ENCODE peak calls at places on chromosomes 13 and 19, in ten cellular contexts. One of them, this sample, is unnamed.

GRCh38 chr13:67574320-67575233 is 344.4 kb upstream of the PCDH9 start:
- DNase-seq in T follicular helper cell: no peak
- DNase-seq in left ventricle myocardium superior: no peak
- DNase-seq in NCI-H1092 treated with DMSO at 0.1 percent for 48 hours: no peak
- DNase-seq in islet precursor cell: no peak
- DNase-seq in stimulated activated CD8-positive, alpha-beta memory T cell treated with anti-CD3 and anti-CD28 coated beads, Interleukin-4, amount 100 ng/mL, for 48 hours: no peak
- DNase-seq in stimulated activated CD4-positive, alpha-beta T cell treated with anti-CD3 and anti-CD28 coated beads, Interleukin-15, amount 100 ng/mL, for 1 hour: no peak
- DNase-seq in pancreas: no peak
- DNase-seq in heart right ventricle: no peak
- DNase-seq in activated CD4-positive, alpha-beta T cell treated with anti-CD3 and anti-CD28 coated beads, Interleukin-2, amount 50 U/mL, for 1 hour: no peak
- DNase-seq in this sample: no peak

GRCh38 chr19:43471091-43471490 is 5.7 kb upstream of the LYPD3 start:
- DNase-seq in T follicular helper cell: no peak
- DNase-seq in left ventricle myocardium superior: no peak
- DNase-seq in NCI-H1092 treated with DMSO at 0.1 percent for 48 hours: no peak
- DNase-seq in islet precursor cell: no peak
- DNase-seq in stimulated activated CD8-positive, alpha-beta memory T cell treated with anti-CD3 and anti-CD28 coated beads, Interleukin-4, amount 100 ng/mL, for 48 hours: no peak
- DNase-seq in stimulated activated CD4-positive, alpha-beta T cell treated with anti-CD3 and anti-CD28 coated beads, Interleukin-15, amount 100 ng/mL, for 1 hour: no peak
- DNase-seq in pancreas: no peak
- DNase-seq in heart right ventricle: no peak
- DNase-seq in activated CD4-positive, alpha-beta T cell treated with anti-CD3 and anti-CD28 coated beads, Interleukin-2, amount 50 U/mL, for 1 hour: no peak
- DNase-seq in this sample: no peak

GRCh38 chr13:111483621-111483987 is 163.2 kb downstream of the TEX29 start:
- DNase-seq in T follicular helper cell: no peak
- DNase-seq in left ventricle myocardium superior: no peak
- DNase-seq in NCI-H1092 treated with DMSO at 0.1 percent for 48 hours: no peak
- DNase-seq in islet precursor cell: no peak
- DNase-seq in stimulated activated CD8-positive, alpha-beta memory T cell treated with anti-CD3 and anti-CD28 coated beads, Interleukin-4, amount 100 ng/mL, for 48 hours: no peak
- DNase-seq in stimulated activated CD4-positive, alpha-beta T cell treated with anti-CD3 and anti-CD28 coated beads, Interleukin-15, amount 100 ng/mL, for 1 hour: no peak
- DNase-seq in pancreas: peak
- DNase-seq in heart right ventricle: no peak
- DNase-seq in activated CD4-positive, alpha-beta T cell treated with anti-CD3 and anti-CD28 coated beads, Interleukin-2, amount 50 U/mL, for 1 hour: no peak
- DNase-seq in this sample: no peak

GRCh38 chr19:24054044-24054935 is 32.7 kb upstream of the ZNF254 start:
- DNase-seq in T follicular helper cell: no peak
- DNase-seq in left ventricle myocardium superior: no peak
- DNase-seq in NCI-H1092 treated with DMSO at 0.1 percent for 48 hours: no peak
- DNase-seq in islet precursor cell: no peak
- DNase-seq in stimulated activated CD8-positive, alpha-beta memory T cell treated with anti-CD3 and anti-CD28 coated beads, Interleukin-4, amount 100 ng/mL, for 48 hours: no peak
- DNase-seq in stimulated activated CD4-positive, alpha-beta T cell treated with anti-CD3 and anti-CD28 coated beads, Interleukin-15, amount 100 ng/mL, for 1 hour: no peak
- DNase-seq in pancreas: no peak
- DNase-seq in heart right ventricle: no peak
- DNase-seq in activated CD4-positive, alpha-beta T cell treated with anti-CD3 and anti-CD28 coated beads, Interleukin-2, amount 50 U/mL, for 1 hour: no peak
- DNase-seq in this sample: no peak

GRCh38 chr19:18173572-18174294 is at the start of gene IFI30:
- DNase-seq in T follicular helper cell: no peak
- DNase-seq in left ventricle myocardium superior: peak
- DNase-seq in NCI-H1092 treated with DMSO at 0.1 percent for 48 hours: peak
- DNase-seq in islet precursor cell: peak
- DNase-seq in stimulated activated CD8-positive, alpha-beta memory T cell treated with anti-CD3 and anti-CD28 coated beads, Interleukin-4, amount 100 ng/mL, for 48 hours: peak
- DNase-seq in stimulated activated CD4-positive, alpha-beta T cell treated with anti-CD3 and anti-CD28 coated beads, Interleukin-15, amount 100 ng/mL, for 1 hour: peak
- DNase-seq in pancreas: peak
- DNase-seq in heart right ventricle: peak
- DNase-seq in activated CD4-positive, alpha-beta T cell treated with anti-CD3 and anti-CD28 coated beads, Interleukin-2, amount 50 U/mL, for 1 hour: peak
- DNase-seq in this sample: peak

GRCh38 chr19:6047741-6048231 is 62.5 kb downstream of the RFX2 start:
- DNase-seq in T follicular helper cell: no peak
- DNase-seq in left ventricle myocardium superior: no peak
- DNase-seq in NCI-H1092 treated with DMSO at 0.1 percent for 48 hours: peak
- DNase-seq in islet precursor cell: peak
- DNase-seq in stimulated activated CD8-positive, alpha-beta memory T cell treated with anti-CD3 and anti-CD28 coated beads, Interleukin-4, amount 100 ng/mL, for 48 hours: peak
- DNase-seq in stimulated activated CD4-positive, alpha-beta T cell treated with anti-CD3 and anti-CD28 coated beads, Interleukin-15, amount 100 ng/mL, for 1 hour: no peak
- DNase-seq in pancreas: no peak
- DNase-seq in heart right ventricle: no peak
- DNase-seq in activated CD4-positive, alpha-beta T cell treated with anti-CD3 and anti-CD28 coated beads, Interleukin-2, amount 50 U/mL, for 1 hour: no peak
- DNase-seq in this sample: no peak

GRCh38 chr13:31008400-31009115 is 76.1 kb downstream of the TEX26 start:
- DNase-seq in T follicular helper cell: no peak
- DNase-seq in left ventricle myocardium superior: no peak
- DNase-seq in NCI-H1092 treated with DMSO at 0.1 percent for 48 hours: no peak
- DNase-seq in islet precursor cell: peak
- DNase-seq in stimulated activated CD8-positive, alpha-beta memory T cell treated with anti-CD3 and anti-CD28 coated beads, Interleukin-4, amount 100 ng/mL, for 48 hours: no peak
- DNase-seq in stimulated activated CD4-positive, alpha-beta T cell treated with anti-CD3 and anti-CD28 coated beads, Interleukin-15, amount 100 ng/mL, for 1 hour: no peak
- DNase-seq in pancreas: no peak
- DNase-seq in heart right ventricle: no peak
- DNase-seq in activated CD4-positive, alpha-beta T cell treated with anti-CD3 and anti-CD28 coated beads, Interleukin-2, amount 50 U/mL, for 1 hour: no peak
- DNase-seq in this sample: no peak

GRCh38 chr19:1106841-1107654 is 3.3 kb downstream of the GPX4 start:
- DNase-seq in T follicular helper cell: no peak
- DNase-seq in left ventricle myocardium superior: no peak
- DNase-seq in NCI-H1092 treated with DMSO at 0.1 percent for 48 hours: no peak
- DNase-seq in islet precursor cell: peak
- DNase-seq in stimulated activated CD8-positive, alpha-beta memory T cell treated with anti-CD3 and anti-CD28 coated beads, Interleukin-4, amount 100 ng/mL, for 48 hours: no peak
- DNase-seq in stimulated activated CD4-positive, alpha-beta T cell treated with anti-CD3 and anti-CD28 coated beads, Interleukin-15, amount 100 ng/mL, for 1 hour: no peak
- DNase-seq in pancreas: no peak
- DNase-seq in heart right ventricle: no peak
- DNase-seq in activated CD4-positive, alpha-beta T cell treated with anti-CD3 and anti-CD28 coated beads, Interleukin-2, amount 50 U/mL, for 1 hour: no peak
- DNase-seq in this sample: no peak

GRCh38 chr13:97582170-97582569 is 148.2 kb downstream of the RAP2A start:
- DNase-seq in T follicular helper cell: no peak
- DNase-seq in left ventricle myocardium superior: no peak
- DNase-seq in NCI-H1092 treated with DMSO at 0.1 percent for 48 hours: no peak
- DNase-seq in islet precursor cell: no peak
- DNase-seq in stimulated activated CD8-positive, alpha-beta memory T cell treated with anti-CD3 and anti-CD28 coated beads, Interleukin-4, amount 100 ng/mL, for 48 hours: no peak
- DNase-seq in stimulated activated CD4-positive, alpha-beta T cell treated with anti-CD3 and anti-CD28 coated beads, Interleukin-15, amount 100 ng/mL, for 1 hour: no peak
- DNase-seq in pancreas: no peak
- DNase-seq in heart right ventricle: no peak
- DNase-seq in activated CD4-positive, alpha-beta T cell treated with anti-CD3 and anti-CD28 coated beads, Interleukin-2, amount 50 U/mL, for 1 hour: no peak
- DNase-seq in this sample: no peak

GRCh38 chr13:111846396-111847174 is 220.4 kb upstream of the SOX1 start:
- DNase-seq in T follicular helper cell: no peak
- DNase-seq in left ventricle myocardium superior: no peak
- DNase-seq in NCI-H1092 treated with DMSO at 0.1 percent for 48 hours: peak
- DNase-seq in islet precursor cell: peak
- DNase-seq in stimulated activated CD8-positive, alpha-beta memory T cell treated with anti-CD3 and anti-CD28 coated beads, Interleukin-4, amount 100 ng/mL, for 48 hours: no peak
- DNase-seq in stimulated activated CD4-positive, alpha-beta T cell treated with anti-CD3 and anti-CD28 coated beads, Interleukin-15, amount 100 ng/mL, for 1 hour: no peak
- DNase-seq in pancreas: no peak
- DNase-seq in heart right ventricle: no peak
- DNase-seq in activated CD4-positive, alpha-beta T cell treated with anti-CD3 and anti-CD28 coated beads, Interleukin-2, amount 50 U/mL, for 1 hour: no peak
- DNase-seq in this sample: no peak

GRCh38 chr13:114063545-114064515 is 68.6 kb downstream of the RASA3 start:
- DNase-seq in T follicular helper cell: no peak
- DNase-seq in left ventricle myocardium superior: peak
- DNase-seq in NCI-H1092 treated with DMSO at 0.1 percent for 48 hours: no peak
- DNase-seq in islet precursor cell: no peak
- DNase-seq in stimulated activated CD8-positive, alpha-beta memory T cell treated with anti-CD3 and anti-CD28 coated beads, Interleukin-4, amount 100 ng/mL, for 48 hours: peak
- DNase-seq in stimulated activated CD4-positive, alpha-beta T cell treated with anti-CD3 and anti-CD28 coated beads, Interleukin-15, amount 100 ng/mL, for 1 hour: no peak
- DNase-seq in pancreas: no peak
- DNase-seq in heart right ventricle: peak
- DNase-seq in activated CD4-positive, alpha-beta T cell treated with anti-CD3 and anti-CD28 coated beads, Interleukin-2, amount 50 U/mL, for 1 hour: no peak
- DNase-seq in this sample: peak

GRCh38 chr13:39379667-39380655 is 223.0 kb downstream of the LHFPL6 start:
- DNase-seq in T follicular helper cell: no peak
- DNase-seq in left ventricle myocardium superior: no peak
- DNase-seq in NCI-H1092 treated with DMSO at 0.1 percent for 48 hours: no peak
- DNase-seq in islet precursor cell: no peak
- DNase-seq in stimulated activated CD8-positive, alpha-beta memory T cell treated with anti-CD3 and anti-CD28 coated beads, Interleukin-4, amount 100 ng/mL, for 48 hours: no peak
- DNase-seq in stimulated activated CD4-positive, alpha-beta T cell treated with anti-CD3 and anti-CD28 coated beads, Interleukin-15, amount 100 ng/mL, for 1 hour: no peak
- DNase-seq in pancreas: no peak
- DNase-seq in heart right ventricle: no peak
- DNase-seq in activated CD4-positive, alpha-beta T cell treated with anti-CD3 and anti-CD28 coated beads, Interleukin-2, amount 50 U/mL, for 1 hour: no peak
- DNase-seq in this sample: no peak

GRCh38 chr19:16070366-16070990 is 5.8 kb upstream of the TPM4 start:
- DNase-seq in T follicular helper cell: peak
- DNase-seq in left ventricle myocardium superior: peak
- DNase-seq in NCI-H1092 treated with DMSO at 0.1 percent for 48 hours: no peak
- DNase-seq in islet precursor cell: no peak
- DNase-seq in stimulated activated CD8-positive, alpha-beta memory T cell treated with anti-CD3 and anti-CD28 coated beads, Interleukin-4, amount 100 ng/mL, for 48 hours: peak
- DNase-seq in stimulated activated CD4-positive, alpha-beta T cell treated with anti-CD3 and anti-CD28 coated beads, Interleukin-15, amount 100 ng/mL, for 1 hour: peak
- DNase-seq in pancreas: no peak
- DNase-seq in heart right ventricle: peak
- DNase-seq in activated CD4-positive, alpha-beta T cell treated with anti-CD3 and anti-CD28 coated beads, Interleukin-2, amount 50 U/mL, for 1 hour: peak
- DNase-seq in this sample: peak

GRCh38 chr19:6828306-6828697 is 55.8 kb downstream of the VAV1 start:
- DNase-seq in T follicular helper cell: no peak
- DNase-seq in left ventricle myocardium superior: no peak
- DNase-seq in NCI-H1092 treated with DMSO at 0.1 percent for 48 hours: no peak
- DNase-seq in islet precursor cell: peak
- DNase-seq in stimulated activated CD8-positive, alpha-beta memory T cell treated with anti-CD3 and anti-CD28 coated beads, Interleukin-4, amount 100 ng/mL, for 48 hours: no peak
- DNase-seq in stimulated activated CD4-positive, alpha-beta T cell treated with anti-CD3 and anti-CD28 coated beads, Interleukin-15, amount 100 ng/mL, for 1 hour: no peak
- DNase-seq in pancreas: no peak
- DNase-seq in heart right ventricle: no peak
- DNase-seq in activated CD4-positive, alpha-beta T cell treated with anti-CD3 and anti-CD28 coated beads, Interleukin-2, amount 50 U/mL, for 1 hour: no peak
- DNase-seq in this sample: no peak

GRCh38 chr19:1837625-1838105 is 10.6 kb downstream of the REXO1 start:
- DNase-seq in T follicular helper cell: peak
- DNase-seq in left ventricle myocardium superior: no peak
- DNase-seq in NCI-H1092 treated with DMSO at 0.1 percent for 48 hours: peak
- DNase-seq in islet precursor cell: peak
- DNase-seq in stimulated activated CD8-positive, alpha-beta memory T cell treated with anti-CD3 and anti-CD28 coated beads, Interleukin-4, amount 100 ng/mL, for 48 hours: peak
- DNase-seq in stimulated activated CD4-positive, alpha-beta T cell treated with anti-CD3 and anti-CD28 coated beads, Interleukin-15, amount 100 ng/mL, for 1 hour: peak
- DNase-seq in pancreas: peak
- DNase-seq in heart right ventricle: no peak
- DNase-seq in activated CD4-positive, alpha-beta T cell treated with anti-CD3 and anti-CD28 coated beads, Interleukin-2, amount 50 U/mL, for 1 hour: peak
- DNase-seq in this sample: no peak

GRCh38 chr19:15779756-15780476 is 7.5 kb upstream of the OR10H5 start:
- DNase-seq in T follicular helper cell: no peak
- DNase-seq in left ventricle myocardium superior: peak
- DNase-seq in NCI-H1092 treated with DMSO at 0.1 percent for 48 hours: peak
- DNase-seq in islet precursor cell: no peak
- DNase-seq in stimulated activated CD8-positive, alpha-beta memory T cell treated with anti-CD3 and anti-CD28 coated beads, Interleukin-4, amount 100 ng/mL, for 48 hours: no peak
- DNase-seq in stimulated activated CD4-positive, alpha-beta T cell treated with anti-CD3 and anti-CD28 coated beads, Interleukin-15, amount 100 ng/mL, for 1 hour: no peak
- DNase-seq in pancreas: peak
- DNase-seq in heart right ventricle: peak
- DNase-seq in activated CD4-positive, alpha-beta T cell treated with anti-CD3 and anti-CD28 coated beads, Interleukin-2, amount 50 U/mL, for 1 hour: no peak
- DNase-seq in this sample: peak

GRCh38 chr13:91576590-91576989 is 178.2 kb downstream of the GPC5 start:
- DNase-seq in T follicular helper cell: no peak
- DNase-seq in left ventricle myocardium superior: no peak
- DNase-seq in NCI-H1092 treated with DMSO at 0.1 percent for 48 hours: no peak
- DNase-seq in islet precursor cell: peak
- DNase-seq in stimulated activated CD8-positive, alpha-beta memory T cell treated with anti-CD3 and anti-CD28 coated beads, Interleukin-4, amount 100 ng/mL, for 48 hours: peak
- DNase-seq in stimulated activated CD4-positive, alpha-beta T cell treated with anti-CD3 and anti-CD28 coated beads, Interleukin-15, amount 100 ng/mL, for 1 hour: no peak
- DNase-seq in pancreas: no peak
- DNase-seq in heart right ventricle: no peak
- DNase-seq in activated CD4-positive, alpha-beta T cell treated with anti-CD3 and anti-CD28 coated beads, Interleukin-2, amount 50 U/mL, for 1 hour: no peak
- DNase-seq in this sample: no peak

GRCh38 chr13:66886248-66886647 is 343.9 kb downstream of the PCDH9 start:
- DNase-seq in T follicular helper cell: no peak
- DNase-seq in left ventricle myocardium superior: no peak
- DNase-seq in NCI-H1092 treated with DMSO at 0.1 percent for 48 hours: peak
- DNase-seq in islet precursor cell: no peak
- DNase-seq in stimulated activated CD8-positive, alpha-beta memory T cell treated with anti-CD3 and anti-CD28 coated beads, Interleukin-4, amount 100 ng/mL, for 48 hours: no peak
- DNase-seq in stimulated activated CD4-positive, alpha-beta T cell treated with anti-CD3 and anti-CD28 coated beads, Interleukin-15, amount 100 ng/mL, for 1 hour: no peak
- DNase-seq in pancreas: no peak
- DNase-seq in heart right ventricle: no peak
- DNase-seq in activated CD4-positive, alpha-beta T cell treated with anti-CD3 and anti-CD28 coated beads, Interleukin-2, amount 50 U/mL, for 1 hour: no peak
- DNase-seq in this sample: no peak

GRCh38 chr13:104140557-104140956 is 1074.3 kb upstream of the SLC10A2 start:
- DNase-seq in T follicular helper cell: no peak
- DNase-seq in left ventricle myocardium superior: no peak
- DNase-seq in NCI-H1092 treated with DMSO at 0.1 percent for 48 hours: peak
- DNase-seq in islet precursor cell: no peak
- DNase-seq in stimulated activated CD8-positive, alpha-beta memory T cell treated with anti-CD3 and anti-CD28 coated beads, Interleukin-4, amount 100 ng/mL, for 48 hours: no peak
- DNase-seq in stimulated activated CD4-positive, alpha-beta T cell treated with anti-CD3 and anti-CD28 coated beads, Interleukin-15, amount 100 ng/mL, for 1 hour: no peak
- DNase-seq in pancreas: no peak
- DNase-seq in heart right ventricle: no peak
- DNase-seq in activated CD4-positive, alpha-beta T cell treated with anti-CD3 and anti-CD28 coated beads, Interleukin-2, amount 50 U/mL, for 1 hour: no peak
- DNase-seq in this sample: no peak

GRCh38 chr19:45643024-45643926 is 4.1 kb upstream of the EML2 start:
- DNase-seq in T follicular helper cell: peak
- DNase-seq in left ventricle myocardium superior: peak
- DNase-seq in NCI-H1092 treated with DMSO at 0.1 percent for 48 hours: peak
- DNase-seq in islet precursor cell: peak
- DNase-seq in stimulated activated CD8-positive, alpha-beta memory T cell treated with anti-CD3 and anti-CD28 coated beads, Interleukin-4, amount 100 ng/mL, for 48 hours: peak
- DNase-seq in stimulated activated CD4-positive, alpha-beta T cell treated with anti-CD3 and anti-CD28 coated beads, Interleukin-15, amount 100 ng/mL, for 1 hour: peak
- DNase-seq in pancreas: peak
- DNase-seq in heart right ventricle: peak
- DNase-seq in activated CD4-positive, alpha-beta T cell treated with anti-CD3 and anti-CD28 coated beads, Interleukin-2, amount 50 U/mL, for 1 hour: peak
- DNase-seq in this sample: peak

GRCh38 chr13:38366954-38367645 is 17.4 kb downstream of the UFM1 start:
- DNase-seq in T follicular helper cell: no peak
- DNase-seq in left ventricle myocardium superior: no peak
- DNase-seq in NCI-H1092 treated with DMSO at 0.1 percent for 48 hours: no peak
- DNase-seq in islet precursor cell: no peak
- DNase-seq in stimulated activated CD8-positive, alpha-beta memory T cell treated with anti-CD3 and anti-CD28 coated beads, Interleukin-4, amount 100 ng/mL, for 48 hours: no peak
- DNase-seq in stimulated activated CD4-positive, alpha-beta T cell treated with anti-CD3 and anti-CD28 coated beads, Interleukin-15, amount 100 ng/mL, for 1 hour: no peak
- DNase-seq in pancreas: no peak
- DNase-seq in heart right ventricle: no peak
- DNase-seq in activated CD4-positive, alpha-beta T cell treated with anti-CD3 and anti-CD28 coated beads, Interleukin-2, amount 50 U/mL, for 1 hour: no peak
- DNase-seq in this sample: no peak

GRCh38 chr13:58343081-58343480 is 711.5 kb downstream of the PCDH17 start:
- DNase-seq in T follicular helper cell: no peak
- DNase-seq in left ventricle myocardium superior: no peak
- DNase-seq in NCI-H1092 treated with DMSO at 0.1 percent for 48 hours: no peak
- DNase-seq in islet precursor cell: peak
- DNase-seq in stimulated activated CD8-positive, alpha-beta memory T cell treated with anti-CD3 and anti-CD28 coated beads, Interleukin-4, amount 100 ng/mL, for 48 hours: no peak
- DNase-seq in stimulated activated CD4-positive, alpha-beta T cell treated with anti-CD3 and anti-CD28 coated beads, Interleukin-15, amount 100 ng/mL, for 1 hour: no peak
- DNase-seq in pancreas: no peak
- DNase-seq in heart right ventricle: no peak
- DNase-seq in activated CD4-positive, alpha-beta T cell treated with anti-CD3 and anti-CD28 coated beads, Interleukin-2, amount 50 U/mL, for 1 hour: no peak
- DNase-seq in this sample: no peak

GRCh38 chr13:24148414-24149305 is 11.9 kb upstream of the SPATA13 start:
- DNase-seq in T follicular helper cell: no peak
- DNase-seq in left ventricle myocardium superior: no peak
- DNase-seq in NCI-H1092 treated with DMSO at 0.1 percent for 48 hours: no peak
- DNase-seq in islet precursor cell: peak
- DNase-seq in stimulated activated CD8-positive, alpha-beta memory T cell treated with anti-CD3 and anti-CD28 coated beads, Interleukin-4, amount 100 ng/mL, for 48 hours: no peak
- DNase-seq in stimulated activated CD4-positive, alpha-beta T cell treated with anti-CD3 and anti-CD28 coated beads, Interleukin-15, amount 100 ng/mL, for 1 hour: no peak
- DNase-seq in pancreas: no peak
- DNase-seq in heart right ventricle: no peak
- DNase-seq in activated CD4-positive, alpha-beta T cell treated with anti-CD3 and anti-CD28 coated beads, Interleukin-2, amount 50 U/mL, for 1 hour: no peak
- DNase-seq in this sample: no peak

GRCh38 chr13:92900455-92900854 is 326.2 kb upstream of the GPC6 start:
- DNase-seq in T follicular helper cell: no peak
- DNase-seq in left ventricle myocardium superior: no peak
- DNase-seq in NCI-H1092 treated with DMSO at 0.1 percent for 48 hours: no peak
- DNase-seq in islet precursor cell: no peak
- DNase-seq in stimulated activated CD8-positive, alpha-beta memory T cell treated with anti-CD3 and anti-CD28 coated beads, Interleukin-4, amount 100 ng/mL, for 48 hours: no peak
- DNase-seq in stimulated activated CD4-positive, alpha-beta T cell treated with anti-CD3 and anti-CD28 coated beads, Interleukin-15, amount 100 ng/mL, for 1 hour: no peak
- DNase-seq in pancreas: no peak
- DNase-seq in heart right ventricle: no peak
- DNase-seq in activated CD4-positive, alpha-beta T cell treated with anti-CD3 and anti-CD28 coated beads, Interleukin-2, amount 50 U/mL, for 1 hour: no peak
- DNase-seq in this sample: no peak

GRCh38 chr19:41025411-41025810 is 34.3 kb downstream of the CYP2B6 start:
- DNase-seq in T follicular helper cell: no peak
- DNase-seq in left ventricle myocardium superior: no peak
- DNase-seq in NCI-H1092 treated with DMSO at 0.1 percent for 48 hours: no peak
- DNase-seq in islet precursor cell: no peak
- DNase-seq in stimulated activated CD8-positive, alpha-beta memory T cell treated with anti-CD3 and anti-CD28 coated beads, Interleukin-4, amount 100 ng/mL, for 48 hours: no peak
- DNase-seq in stimulated activated CD4-positive, alpha-beta T cell treated with anti-CD3 and anti-CD28 coated beads, Interleukin-15, amount 100 ng/mL, for 1 hour: no peak
- DNase-seq in pancreas: no peak
- DNase-seq in heart right ventricle: no peak
- DNase-seq in activated CD4-positive, alpha-beta T cell treated with anti-CD3 and anti-CD28 coated beads, Interleukin-2, amount 50 U/mL, for 1 hour: no peak
- DNase-seq in this sample: no peak

GRCh38 chr13:94548382-94549240 is 47.3 kb downstream of the TGDS start:
- DNase-seq in T follicular helper cell: peak
- DNase-seq in left ventricle myocardium superior: peak
- DNase-seq in NCI-H1092 treated with DMSO at 0.1 percent for 48 hours: peak
- DNase-seq in islet precursor cell: no peak
- DNase-seq in stimulated activated CD8-positive, alpha-beta memory T cell treated with anti-CD3 and anti-CD28 coated beads, Interleukin-4, amount 100 ng/mL, for 48 hours: no peak
- DNase-seq in stimulated activated CD4-positive, alpha-beta T cell treated with anti-CD3 and anti-CD28 coated beads, Interleukin-15, amount 100 ng/mL, for 1 hour: peak
- DNase-seq in pancreas: peak
- DNase-seq in heart right ventricle: peak
- DNase-seq in activated CD4-positive, alpha-beta T cell treated with anti-CD3 and anti-CD28 coated beads, Interleukin-2, amount 50 U/mL, for 1 hour: no peak
- DNase-seq in this sample: peak